ENCODE peak calls at places on chromosomes 6 and 20, in six cellular contexts. V, M, A, L, K and Q are unnamed samples.

GRCh38 chr6:54135665-54136370 is 24.6 kb downstream of the MLIP start:
- DNase-seq in V (no peak), M (peak), A (peak), L (no peak), K (no peak), Q (peak)

GRCh38 chr20:24502184-24502583 is 32.8 kb downstream of the SYNDIG1 start:
- DNase-seq in V (no peak), M (no peak), A (no peak), L (no peak), K (no peak), Q (peak)

GRCh38 chr6:2999621-3000455 is at the start of gene NQO2:
- DNase-seq in V (peak), M (peak), A (peak), L (peak), K (peak), Q (peak)

GRCh38 chr6:108684809-108685329 is 124.2 kb downstream of the FOXO3 start:
- DNase-seq in V (no peak), M (no peak), A (no peak), L (no peak), K (no peak), Q (no peak)

GRCh38 chr20:6466065-6466810 is 301.2 kb upstream of the BMP2 start:
- DNase-seq in V (no peak), M (no peak), A (no peak), L (no peak), K (no peak), Q (no peak)

GRCh38 chr6:107736713-107737396 is 87.3 kb downstream of the SCML4 start:
- DNase-seq in V (no peak), M (no peak), A (no peak), L (no peak), K (no peak), Q (no peak)

GRCh38 chr20:45510242-45510862 is 5.1 kb downstream of the SPINT3 start:
- DNase-seq in V (no peak), M (no peak), A (no peak), L (no peak), K (no peak), Q (no peak)

GRCh38 chr6:147906361-147906760 is 397.9 kb downstream of the SAMD5 start:
- DNase-seq in V (no peak), M (no peak), A (no peak), L (no peak), K (no peak), Q (no peak)

GRCh38 chr20:58550661-58551060 is 35.5 kb upstream of the APCDD1L start:
- DNase-seq in V (no peak), M (no peak), A (no peak), L (no peak), K (no peak), Q (no peak)

GRCh38 chr20:63273635-63274380 is 1.2 kb downstream of the ARFGAP1 start:
- DNase-seq in V (no peak), M (peak), A (no peak), L (no peak), K (no peak), Q (no peak)

GRCh38 chr6:107656381-107656780 is 166.5 kb downstream of the SOBP start:
- DNase-seq in V (no peak), M (no peak), A (no peak), L (no peak), K (no peak), Q (no peak)

GRCh38 chr20:20137851-20138250 is 85.5 kb downstream of the CFAP61 start:
- DNase-seq in V (no peak), M (no peak), A (no peak), L (no peak), K (no peak), Q (no peak)

GRCh38 chr20:12207875-12208274 is 290.2 kb downstream of the BTBD3 start:
- DNase-seq in V (no peak), M (peak), A (no peak), L (no peak), K (no peak), Q (peak)

GRCh38 chr20:38825901-38826625 is 20.6 kb downstream of the PPP1R16B start:
- DNase-seq in V (no peak), M (no peak), A (peak), L (peak), K (no peak), Q (peak)

GRCh38 chr6:170439366-170440351 is 113.4 kb downstream of the PSMB1 start:
- DNase-seq in V (no peak), M (no peak), A (no peak), L (no peak), K (no peak), Q (no peak)

GRCh38 chr20:19269737-19270325 is 57.4 kb downstream of the SLC24A3 start:
- DNase-seq in V (no peak), M (no peak), A (no peak), L (no peak), K (no peak), Q (peak)

GRCh38 chr6:134935076-134935475 is 14.8 kb downstream of the ALDH8A1 start:
- DNase-seq in V (no peak), M (no peak), A (no peak), L (no peak), K (no peak), Q (no peak)

GRCh38 chr20:33687370-33687915 is 1.3 kb upstream of the E2F1 start:
- DNase-seq in V (no peak), M (no peak), A (no peak), L (no peak), K (no peak), Q (no peak)

GRCh38 chr20:33169176-33169794 is 1.3 kb downstream of the BPIFA2 start:
- DNase-seq in V (no peak), M (no peak), A (no peak), L (no peak), K (peak), Q (no peak)

GRCh38 chr6:169340395-169340794 is 86.7 kb upstream of the THBS2 start:
- DNase-seq in V (no peak), M (peak), A (no peak), L (no peak), K (no peak), Q (peak)

GRCh38 chr20:38418509-38419204 is 16.5 kb downstream of the SNHG17 start:
- DNase-seq in V (peak), M (peak), A (no peak), L (no peak), K (no peak), Q (no peak)

GRCh38 chr6:25175656-25176055 is 103.5 kb upstream of the CARMIL1 start:
- DNase-seq in V (no peak), M (no peak), A (no peak), L (no peak), K (no peak), Q (no peak)

GRCh38 chr20:24636626-24637025 is 167.2 kb downstream of the SYNDIG1 start:
- DNase-seq in V (no peak), M (no peak), A (no peak), L (no peak), K (no peak), Q (no peak)

GRCh38 chr6:80437186-80437585 is 330.7 kb downstream of the BCKDHB start:
- DNase-seq in V (no peak), M (no peak), A (no peak), L (no peak), K (no peak), Q (no peak)

GRCh38 chr6:160041608-160042007 is 72.7 kb downstream of the IGF2R start:
- DNase-seq in V (peak), M (no peak), A (no peak), L (no peak), K (no peak), Q (no peak)

GRCh38 chr6:142819603-142820335 is 125.2 kb downstream of the HIVEP2 start:
- DNase-seq in V (no peak), M (peak), A (no peak), L (peak), K (peak), Q (peak)

GRCh38 chr20:42688576-42688975 is 501.1 kb downstream of the PTPRT start:
- DNase-seq in V (no peak), M (peak), A (no peak), L (no peak), K (no peak), Q (peak)

GRCh38 chr20:19275038-19275629 is 62.7 kb downstream of the SLC24A3 start:
- DNase-seq in V (no peak), M (no peak), A (no peak), L (peak), K (no peak), Q (no peak)

GRCh38 chr6:131979515-131980337 is 28.6 kb upstream of the CCN2 start:
- DNase-seq in V (no peak), M (peak), A (no peak), L (no peak), K (no peak), Q (no peak)

GRCh38 chr6:33427585-33428218 is 7.8 kb downstream of the SYNGAP1 start:
- DNase-seq in V (peak), M (no peak), A (no peak), L (peak), K (peak), Q (peak)

GRCh38 chr6:166486536-166486880 is 100.0 kb downstream of the RAMACL start:
- DNase-seq in V (peak), M (no peak), A (no peak), L (no peak), K (no peak), Q (no peak)

GRCh38 chr6:116616757-116617093 is 446 bp downstream of the RSPH4A start:
- DNase-seq in V (no peak), M (peak), A (no peak), L (peak), K (peak), Q (peak)

GRCh38 chr20:51373713-51374481 is 168.6 kb downstream of the NFATC2 start:
- DNase-seq in V (no peak), M (no peak), A (no peak), L (no peak), K (no peak), Q (no peak)

GRCh38 chr20:58721951-58722371 is 29.4 kb downstream of the NPEPL1 start:
- DNase-seq in V (peak), M (no peak), A (no peak), L (no peak), K (no peak), Q (no peak)

GRCh38 chr20:25279403-25279802 is 31.5 kb downstream of the PYGB start:
- DNase-seq in V (no peak), M (no peak), A (no peak), L (no peak), K (no peak), Q (no peak)

GRCh38 chr6:127319686-127320085 is 23.7 kb downstream of the ECHDC1 start:
- DNase-seq in V (no peak), M (no peak), A (no peak), L (no peak), K (no peak), Q (no peak)

GRCh38 chr6:154154389-154154967 is 115.4 kb downstream of the OPRM1 start:
- DNase-seq in V (no peak), M (peak), A (peak), L (peak), K (peak), Q (peak)